ENCODE peak calls at places on chromosomes 2 and 18, in six cellular contexts. One of them, this sample, is unnamed.

GRCh38 chr2:217903859-217904613 is 98.8 kb downstream of the TNS1 start:
- DNase-seq in K562: no peak
- DNase-seq in H1: no peak
- DNase-seq in GM12891: no peak
- DNase-seq in HepG2: peak; percentile 71
- DNase-seq in GM12878: no peak
- DNase-seq in this sample: no peak

GRCh38 chr2:168427451-168427850 is 28.6 kb upstream of the CERS6 start:
- DNase-seq in H1: no peak
- DNase-seq in K562: peak; percentile 17
- DNase-seq in GM12891: no peak
- DNase-seq in GM12878: no peak
- DNase-seq in HepG2: no peak
- DNase-seq in this sample: no peak

GRCh38 chr2:127153691-127154158 is 46.8 kb upstream of the BIN1 start:
- DNase-seq in GM12878: no peak
- DNase-seq in K562: no peak
- DNase-seq in H1: no peak
- DNase-seq in GM12891: no peak
- DNase-seq in HepG2: no peak
- DNase-seq in this sample: no peak

GRCh38 chr2:145356046-145356445 is 836.1 kb upstream of the ZEB2 start:
- DNase-seq in H1: no peak
- DNase-seq in K562: no peak
- DNase-seq in GM12891: no peak
- DNase-seq in HepG2: no peak
- DNase-seq in GM12878: no peak
- DNase-seq in this sample: no peak

GRCh38 chr2:71876542-71877451 is 270.9 kb downstream of the CYP26B1 start:
- DNase-seq in GM12891: no peak
- DNase-seq in HepG2: no peak
- DNase-seq in GM12878: no peak
- DNase-seq in H1: no peak
- DNase-seq in K562: no peak
- DNase-seq in this sample: no peak

GRCh38 chr2:54673501-54673998 is 49.9 kb upstream of the EML6 start:
- DNase-seq in GM12878: no peak
- DNase-seq in GM12891: no peak
- DNase-seq in K562: no peak
- DNase-seq in H1: peak; percentile 45
- DNase-seq in HepG2: no peak
- DNase-seq in this sample: no peak

GRCh38 chr2:63814114-63814513 is 27.6 kb upstream of the UGP2 start:
- DNase-seq in K562: no peak
- DNase-seq in H1: no peak
- DNase-seq in GM12891: no peak
- DNase-seq in GM12878: no peak
- DNase-seq in HepG2: no peak
- DNase-seq in this sample: no peak

GRCh38 chr2:213288913-213289700 is 4.8 kb downstream of the SPAG16 start:
- DNase-seq in K562: no peak
- DNase-seq in GM12878: no peak
- DNase-seq in H1: no peak
- DNase-seq in HepG2: no peak
- DNase-seq in GM12891: no peak
- DNase-seq in this sample: no peak

GRCh38 chr2:38092196-38092902 is 16.4 kb upstream of the CYP1B1 start:
- DNase-seq in K562: no peak
- DNase-seq in HepG2: no peak
- DNase-seq in H1: no peak
- DNase-seq in GM12878: no peak
- DNase-seq in GM12891: no peak
- DNase-seq in this sample: no peak

GRCh38 chr2:45220227-45220626 is 211.0 kb upstream of the SIX2 start:
- DNase-seq in GM12878: no peak
- DNase-seq in HepG2: no peak
- DNase-seq in K562: peak; percentile 2
- DNase-seq in H1: no peak
- DNase-seq in GM12891: no peak
- DNase-seq in this sample: no peak

GRCh38 chr18:5998166-5998881 is 103.0 kb upstream of the TMEM200C start:
- DNase-seq in GM12878: no peak
- DNase-seq in HepG2: peak; percentile 88
- DNase-seq in K562: no peak
- DNase-seq in H1: no peak
- DNase-seq in GM12891: no peak
- DNase-seq in this sample: no peak

GRCh38 chr2:236636714-236637485 is 67.3 kb downstream of the ACKR3 start:
- DNase-seq in K562: no peak
- DNase-seq in H1: no peak
- DNase-seq in HepG2: no peak
- DNase-seq in GM12891: no peak
- DNase-seq in GM12878: no peak
- DNase-seq in this sample: no peak

GRCh38 chr2:13002536-13002935 is 285.8 kb downstream of the TRIB2 start:
- DNase-seq in GM12878: no peak
- DNase-seq in K562: no peak
- DNase-seq in HepG2: no peak
- DNase-seq in GM12891: no peak
- DNase-seq in H1: no peak
- DNase-seq in this sample: no peak

GRCh38 chr2:8477511-8478132 is 204.2 kb upstream of the ID2 start:
- DNase-seq in H1: no peak
- DNase-seq in GM12878: peak; percentile 95
- DNase-seq in HepG2: no peak
- DNase-seq in K562: no peak
- DNase-seq in GM12891: no peak
- DNase-seq in this sample: no peak

DNA sequence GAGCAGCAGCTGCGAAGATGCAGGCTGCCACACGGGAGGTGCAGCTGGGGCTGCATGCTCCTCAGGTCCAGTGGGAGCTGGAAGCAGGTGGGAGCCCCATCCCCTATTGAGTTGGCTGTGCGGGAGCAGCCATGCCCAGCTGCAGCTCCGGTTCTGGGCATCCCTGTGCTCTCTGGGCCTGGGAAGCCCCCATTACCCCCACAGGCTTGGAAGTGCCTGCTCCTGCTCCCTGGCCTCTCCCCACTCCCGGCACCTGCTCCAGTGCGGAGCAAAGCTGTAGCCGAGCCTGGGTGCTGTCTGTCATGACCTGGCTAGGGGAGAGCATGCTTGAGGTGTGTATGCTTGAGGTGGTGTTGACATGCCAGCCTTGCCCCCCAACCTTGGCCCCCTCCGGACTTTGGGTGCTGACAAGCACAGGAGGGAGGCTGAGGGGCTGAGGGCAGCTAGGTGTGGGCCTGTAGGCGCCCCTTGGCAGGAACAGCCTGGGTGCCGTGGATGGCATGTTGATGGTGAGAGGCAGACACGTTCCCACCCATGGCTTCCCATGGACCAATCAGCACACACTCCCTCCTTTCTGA is 21.5 kb downstream of the ANKRD29 start:
- DNase-seq in K562: no peak
- DNase-seq in H1: no peak
- DNase-seq in GM12878: no peak
- DNase-seq in HepG2: no peak
- DNase-seq in GM12891: no peak
- DNase-seq in this sample: no peak
- TF ChIP-seq POLR2A in K562: no peak
- TF ChIP-seq POLR2A in H1: no peak
- TF ChIP-seq POLR2A in GM12878: no peak
- TF ChIP-seq POLR2A in HepG2: no peak
- TF ChIP-seq POLR2A in GM12891: no peak
- TF ChIP-seq POLR2A in this sample: no peak

DNA sequence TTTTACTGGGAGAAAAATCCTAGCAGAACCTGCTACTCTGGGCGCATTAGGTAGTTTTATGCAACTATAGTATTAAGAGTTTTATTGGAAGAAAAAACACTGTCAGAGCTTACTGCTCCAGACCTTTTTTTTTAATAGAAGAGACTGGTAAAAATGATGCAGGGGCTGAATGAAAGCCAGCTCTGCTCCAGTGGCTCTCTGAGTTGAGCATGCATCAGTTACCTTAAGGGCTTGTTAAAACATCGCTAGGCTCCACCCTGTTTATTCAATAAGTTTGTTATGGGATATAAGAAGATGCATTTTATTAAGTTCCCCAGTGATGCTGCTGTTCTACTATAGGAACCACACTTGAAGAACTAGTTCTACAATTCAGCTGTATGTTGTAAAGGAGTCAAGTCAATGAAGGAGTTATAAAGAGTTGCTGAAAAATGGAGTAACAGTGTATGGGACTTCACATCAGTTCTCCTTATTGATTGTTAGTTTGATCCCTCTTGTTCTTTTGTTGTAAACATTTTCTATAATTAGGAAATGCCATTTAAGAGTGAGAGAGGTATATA is 13.2 kb downstream of the SNRPG start:
- DNase-seq in K562: no peak
- DNase-seq in H1: no peak
- DNase-seq in HepG2: no peak
- DNase-seq in GM12878: no peak
- DNase-seq in GM12891: no peak
- DNase-seq in this sample: no peak
- TF ChIP-seq POLR2AphosphoS5 in K562: peak; percentile 57
- TF ChIP-seq POLR2AphosphoS5 in H1: no peak
- TF ChIP-seq POLR2AphosphoS5 in HepG2: no peak
- TF ChIP-seq POLR2AphosphoS5 in GM12878: no peak
- TF ChIP-seq POLR2AphosphoS5 in GM12891: no peak
- TF ChIP-seq POLR2AphosphoS5 in this sample: no peak

DNA sequence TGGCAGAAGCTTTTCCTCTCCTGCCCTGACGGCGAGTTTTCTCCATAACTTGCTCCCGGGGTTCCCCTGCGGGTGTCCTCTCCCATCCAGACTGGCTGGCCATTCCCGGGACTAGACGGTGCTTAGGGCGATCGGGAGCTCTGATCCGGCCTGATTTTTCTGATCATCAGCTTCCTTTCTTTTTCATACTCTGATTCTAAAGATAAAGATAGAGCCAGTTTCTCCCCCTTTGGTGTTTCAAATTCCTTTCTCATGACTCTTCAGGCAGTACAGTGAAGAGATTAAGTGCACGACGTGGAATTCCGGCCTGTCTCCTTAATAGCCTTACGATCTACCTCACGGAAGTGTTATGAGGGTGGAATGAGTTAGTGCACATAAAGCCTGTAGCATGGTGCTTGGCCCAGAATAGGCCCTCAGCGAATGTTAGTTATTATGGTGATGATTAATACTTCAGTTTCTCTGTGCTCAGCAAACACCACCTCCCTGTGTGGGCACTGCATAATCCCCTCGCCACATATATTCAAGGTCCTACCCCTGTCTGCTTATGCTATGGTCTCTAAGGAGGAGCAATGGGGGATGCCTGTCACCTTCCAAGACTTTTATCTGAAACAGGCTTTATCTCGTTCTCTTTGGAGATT is 254.9 kb downstream of the CDH2 start:
- DNase-seq in HepG2: peak; percentile 10
- DNase-seq in K562: no peak
- DNase-seq in GM12891: no peak
- DNase-seq in GM12878: no peak
- DNase-seq in H1: no peak
- DNase-seq in this sample: no peak
- TF ChIP-seq TAF1 in HepG2: no peak
- TF ChIP-seq TAF1 in K562: no peak
- TF ChIP-seq TAF1 in GM12891: no peak
- TF ChIP-seq TAF1 in GM12878: no peak
- TF ChIP-seq TAF1 in H1: no peak
- TF ChIP-seq TAF1 in this sample: no peak

GRCh38 chr2:39437522-39438296 is 624 bp upstream of the MAP4K3 start:
- DNase-seq in HepG2: peak; percentile 69
- DNase-seq in K562: peak; percentile 76
- DNase-seq in GM12891: peak; percentile 41
- DNase-seq in GM12878: no peak
- DNase-seq in H1: no peak
- DNase-seq in this sample: peak; percentile 29
- TF ChIP-seq POLR2A in HepG2: peak; percentile 63
- TF ChIP-seq POLR2A in K562: no peak
- TF ChIP-seq POLR2A in GM12891: peak; percentile 83
- TF ChIP-seq POLR2A in GM12878: peak; percentile 52
- TF ChIP-seq POLR2A in H1: no peak
- TF ChIP-seq POLR2A in this sample: no peak

GRCh38 chr2:30232801-30233130 is 1.4 kb downstream of the LBH start:
- DNase-seq in H1: no peak
- DNase-seq in K562: no peak
- DNase-seq in GM12891: no peak
- DNase-seq in HepG2: no peak
- DNase-seq in GM12878: no peak
- DNase-seq in this sample: no peak

GRCh38 chr2:30233142-30233961 is 2.0 kb downstream of the LBH start:
- DNase-seq in GM12878: no peak
- DNase-seq in H1: no peak
- DNase-seq in K562: no peak
- DNase-seq in GM12891: no peak
- DNase-seq in HepG2: no peak
- DNase-seq in this sample: no peak

GRCh38 chr2:30230855-30231725 is at the start of gene LBH:
- DNase-seq in K562: peak; percentile 90
- DNase-seq in GM12878: peak; percentile 56
- DNase-seq in GM12891: peak; percentile 72
- DNase-seq in HepG2: no peak
- DNase-seq in H1: peak; percentile 76
- DNase-seq in this sample: peak; percentile 68

GRCh38 chr2:30231726-30232026 is 342 bp downstream of the LBH start:
- DNase-seq in K562: no peak
- DNase-seq in GM12891: no peak
- DNase-seq in GM12878: no peak
- DNase-seq in HepG2: no peak
- DNase-seq in H1: peak; percentile 78
- DNase-seq in this sample: no peak

DNA sequence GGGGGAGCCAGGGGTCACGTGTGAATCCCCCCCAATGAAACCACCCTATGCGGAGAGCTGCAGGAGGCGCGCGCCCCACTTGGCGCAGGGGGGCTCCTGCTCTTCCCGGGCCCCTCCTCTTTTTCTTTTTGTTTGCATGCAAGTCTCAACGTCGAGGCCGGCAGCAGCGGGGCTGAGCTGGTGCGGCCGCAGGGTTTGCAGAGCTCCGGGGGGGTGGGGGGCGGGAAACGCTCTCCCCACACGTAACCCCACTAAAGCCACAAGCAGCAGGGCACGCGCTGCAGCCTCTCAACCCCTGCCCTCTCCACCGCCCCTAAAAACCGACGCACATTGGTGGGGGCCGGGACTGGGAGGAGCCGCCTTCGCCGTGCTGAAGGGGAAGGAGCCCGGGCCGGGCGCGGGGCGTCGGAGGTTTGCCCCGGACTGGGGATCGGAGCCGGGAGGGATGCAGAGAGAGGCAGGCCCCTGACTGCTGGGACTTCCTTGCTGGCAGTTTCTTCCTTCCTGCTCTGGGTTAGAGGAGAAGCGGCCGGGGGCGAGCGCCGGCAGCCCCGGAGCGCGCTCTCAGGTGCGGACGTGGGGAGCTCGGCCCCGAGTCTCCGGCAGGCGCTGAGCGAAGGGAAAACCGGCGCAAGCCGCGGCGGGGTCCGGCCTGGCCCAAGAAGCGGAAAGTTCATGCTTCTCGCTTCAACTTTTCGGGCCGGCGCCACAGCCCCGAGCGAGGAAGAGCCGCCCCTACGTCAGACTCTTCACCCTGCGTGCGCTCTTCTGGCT is 880 bp downstream of the LBH start:
- DNase-seq in HepG2: no peak
- DNase-seq in GM12878: no peak
- DNase-seq in K562: peak; percentile 47
- DNase-seq in GM12891: peak; percentile 70
- DNase-seq in H1: peak; percentile 82
- DNase-seq in this sample: peak; percentile 56
- TF ChIP-seq POLR2AphosphoS5 in HepG2: no peak
- TF ChIP-seq POLR2AphosphoS5 in GM12878: peak; percentile 12
- TF ChIP-seq POLR2AphosphoS5 in K562: no peak
- TF ChIP-seq POLR2AphosphoS5 in GM12891: no peak
- TF ChIP-seq POLR2AphosphoS5 in H1: no peak
- TF ChIP-seq POLR2AphosphoS5 in this sample: no peak